ENCODE peak calls at places on chromosomes 7 and 10, in seven cellular contexts. B is AG04450; A is activated T-cell treated with anti-CD3 and anti-CD28 coated beads, Interleukin-2, amount 50 U/mL, for 1 hour; O is NCI-H1105 treated with DMSO at 0.1 percent for 48 hours; K is frontal cortex; X is A549; Y is putamen. L is an unnamed sample.

GRCh38 chr7:72504057-72504456 is 91.9 kb upstream of the CALN1 start:
- DNase-seq in B (no peak), A (no peak), O (no peak), K (no peak), X (no peak), Y (no peak), L (peak)

GRCh38 chr10:106555599-106555998 is 608.9 kb downstream of the SORCS1 start:
- DNase-seq in B (no peak), A (no peak), O (no peak), K (no peak), X (no peak), Y (no peak), L (no peak)

GRCh38 chr7:82593780-82594179 is 150.2 kb upstream of the CACNA2D1 start:
- DNase-seq in B (no peak), A (no peak), O (peak), K (no peak), X (no peak), Y (no peak), L (peak)

GRCh38 chr7:27476493-27476892 is 186.2 kb downstream of the HIBADH start:
- DNase-seq in B (no peak), A (no peak), O (no peak), K (no peak), X (no peak), Y (no peak), L (no peak)

GRCh38 chr10:61010863-61011262 is 66.9 kb upstream of the RHOBTB1 start:
- DNase-seq in B (no peak), A (no peak), O (no peak), K (no peak), X (no peak), Y (no peak), L (no peak)

GRCh38 chr7:42117201-42117600 is 119.8 kb downstream of the GLI3 start:
- DNase-seq in B (no peak), A (no peak), O (no peak), K (no peak), X (no peak), Y (no peak), L (no peak)

GRCh38 chr10:97849101-97849490 is 547 bp upstream of the GOLGA7B start:
- DNase-seq in B (no peak), A (no peak), O (peak), K (no peak), X (no peak), Y (no peak), L (peak)

GRCh38 chr10:66586897-66587679 is 338.7 kb upstream of the LRRTM3 start:
- DNase-seq in B (no peak), A (no peak), O (no peak), K (no peak), X (no peak), Y (no peak), L (no peak)

GRCh38 chr10:103278862-103279298 is 1.9 kb downstream of the INA start:
- DNase-seq in B (no peak), A (peak), O (peak), K (peak), X (no peak), Y (no peak), L (peak)

GRCh38 chr7:129952164-129952652 is 552 bp downstream of the UBE2H start:
- DNase-seq in B (no peak), A (no peak), O (no peak), K (peak), X (no peak), Y (peak), L (peak)

GRCh38 chr7:100745184-100745583 is 11.8 kb downstream of the ZAN start:
- DNase-seq in B (no peak), A (no peak), O (no peak), K (no peak), X (no peak), Y (peak), L (no peak)

GRCh38 chr10:130495116-130495862 is 359.1 kb downstream of the GLRX3 start:
- DNase-seq in B (no peak), A (no peak), O (no peak), K (no peak), X (no peak), Y (no peak), L (no peak)

GRCh38 chr7:4854916-4855315 is 6.9 kb downstream of the PAPOLB start:
- DNase-seq in B (no peak), A (no peak), O (no peak), K (no peak), X (no peak), Y (no peak), L (no peak)

GRCh38 chr7:17095951-17096350 is 202.5 kb upstream of the AHR start:
- DNase-seq in B (no peak), A (no peak), O (no peak), K (no peak), X (no peak), Y (no peak), L (peak)

GRCh38 chr7:138935438-138936079 is 45.6 kb downstream of the KIAA1549 start:
- DNase-seq in B (peak), A (no peak), O (no peak), K (no peak), X (peak), Y (no peak), L (peak)

GRCh38 chr7:5997210-5997808 is 11.5 kb downstream of the PMS2 start:
- DNase-seq in B (peak), A (peak), O (peak), K (peak), X (peak), Y (peak), L (peak)

GRCh38 chr10:44888861-44889260 is 22.3 kb upstream of the TMEM72 start:
- DNase-seq in B (no peak), A (no peak), O (no peak), K (no peak), X (no peak), Y (no peak), L (no peak)

GRCh38 chr7:20784311-20785210 is 2.1 kb downstream of the SP8 start:
- DNase-seq in B (no peak), A (no peak), O (peak), K (no peak), X (peak), Y (no peak), L (peak)

GRCh38 chr10:88832376-88832775 is 19.3 kb downstream of the ANKRD22 start:
- DNase-seq in B (no peak), A (no peak), O (no peak), K (no peak), X (no peak), Y (no peak), L (no peak)

GRCh38 chr7:16562456-16563220 is 36.0 kb downstream of the LRRC72 start:
- DNase-seq in B (no peak), A (no peak), O (no peak), K (no peak), X (no peak), Y (no peak), L (no peak)

GRCh38 chr7:4958477-4959301 is at the start of gene MMD2:
- DNase-seq in B (no peak), A (no peak), O (peak), K (peak), X (no peak), Y (no peak), L (no peak)

GRCh38 chr7:105278973-105279687 is 109.6 kb downstream of the SRPK2 start:
- DNase-seq in B (no peak), A (no peak), O (no peak), K (no peak), X (no peak), Y (peak), L (no peak)

GRCh38 chr10:132185601-132186487 is 904 bp upstream of the DPYSL4 start:
- DNase-seq in B (no peak), A (peak), O (peak), K (no peak), X (no peak), Y (no peak), L (peak)

GRCh38 chr10:98414932-98415709 is at the start of gene PYROXD2:
- DNase-seq in B (peak), A (peak), O (peak), K (peak), X (peak), Y (peak), L (peak)

GRCh38 chr7:68162712-68163111 is 1166.1 kb downstream of the TYW1 start:
- DNase-seq in B (no peak), A (no peak), O (no peak), K (no peak), X (no peak), Y (no peak), L (no peak)

GRCh38 chr10:131020775-131021174 is 290.7 kb downstream of the TCERG1L start:
- DNase-seq in B (no peak), A (no peak), O (no peak), K (no peak), X (no peak), Y (no peak), L (no peak)

GRCh38 chr10:30728786-30729185 is 99.2 kb upstream of the LYZL2 start:
- DNase-seq in B (no peak), A (no peak), O (no peak), K (no peak), X (no peak), Y (no peak), L (no peak)

GRCh38 chr7:15864260-15864991 is 177.9 kb upstream of the MEOX2 start:
- DNase-seq in B (no peak), A (no peak), O (no peak), K (no peak), X (no peak), Y (no peak), L (no peak)

GRCh38 chr7:5750026-5750425 is 31.4 kb downstream of the RNF216 start:
- DNase-seq in B (no peak), A (no peak), O (no peak), K (no peak), X (no peak), Y (no peak), L (no peak)

GRCh38 chr10:21280037-21280436 is 245.4 kb downstream of the SKIDA1 start:
- DNase-seq in B (no peak), A (no peak), O (no peak), K (no peak), X (no peak), Y (no peak), L (no peak)

GRCh38 chr10:62422068-62422590 is 48.0 kb downstream of the ZNF365 start:
- DNase-seq in B (peak), A (no peak), O (no peak), K (no peak), X (no peak), Y (no peak), L (peak)

GRCh38 chr10:88385601-88386203 is 197.4 kb downstream of the RNLS start:
- DNase-seq in B (no peak), A (peak), O (no peak), K (no peak), X (peak), Y (no peak), L (peak)

GRCh38 chr7:121313793-121314676 is 14.8 kb upstream of the WNT16 start:
- DNase-seq in B (no peak), A (no peak), O (peak), K (no peak), X (no peak), Y (no peak), L (peak)

GRCh38 chr7:131606346-131607290 is 50.2 kb upstream of the PODXL start:
- DNase-seq in B (no peak), A (no peak), O (no peak), K (no peak), X (no peak), Y (no peak), L (no peak)

GRCh38 chr10:133085251-133086125 is 2.2 kb upstream of the ADGRA1 start:
- DNase-seq in B (no peak), A (no peak), O (no peak), K (no peak), X (no peak), Y (no peak), L (no peak)

GRCh38 chr7:138716889-138717288 is 15.7 kb upstream of the SVOPL start:
- DNase-seq in B (no peak), A (no peak), O (no peak), K (no peak), X (no peak), Y (no peak), L (no peak)

GRCh38 chr7:16484453-16485158 is 19.1 kb upstream of the SOSTDC1 start:
- DNase-seq in B (peak), A (no peak), O (no peak), K (no peak), X (peak), Y (no peak), L (peak)

GRCh38 chr10:86071758-86072157 is 294.8 kb downstream of the GRID1 start:
- DNase-seq in B (no peak), A (no peak), O (no peak), K (no peak), X (no peak), Y (no peak), L (no peak)

GRCh38 chr10:4102802-4103344 is 317.9 kb upstream of the KLF6 start:
- DNase-seq in B (no peak), A (no peak), O (no peak), K (no peak), X (no peak), Y (no peak), L (no peak)

GRCh38 chr7:133682364-133683181 is 429.7 kb downstream of the EXOC4 start:
- DNase-seq in B (no peak), A (no peak), O (no peak), K (no peak), X (no peak), Y (no peak), L (no peak)

L was measured in Daoy.